ENCODE peak calls at places on chromosomes 3 and 15, in four cellular contexts. A is NCI-H1105, L is adrenal gland, T is T-cell. J is an unnamed sample.

GRCh38 chr3:149771652-149772271 is 19.5 kb upstream of the COMMD2 start:
- DNase-seq in A (peak; percentile 45), L (peak; percentile 57), T (peak; percentile 12), J (no peak)

GRCh38 chr15:91049378-91050127 is 27.2 kb upstream of the VPS33B start:
- DNase-seq in A (peak; percentile 1), L (peak; percentile 62), T (peak; percentile 7), J (no peak)

GRCh38 chr3:80496452-80496851 is 728.7 kb upstream of the ROBO1 start:
- DNase-seq in A (no peak), L (no peak), T (no peak), J (no peak)

GRCh38 chr3:192022412-192022811 is 561.4 kb downstream of the PYDC2 start:
- DNase-seq in A (no peak), L (no peak), T (no peak), J (no peak)

GRCh38 chr15:70096975-70097336 is 761 bp downstream of the TLE3 start:
- DNase-seq in A (no peak), L (no peak), T (no peak), J (no peak)

GRCh38 chr15:90001062-90001682 is at the start of gene ZNF710:
- DNase-seq in A (no peak), L (peak; percentile 74), T (peak; percentile 24), J (no peak)

GRCh38 chr3:177213806-177214528 is 16.7 kb upstream of the TBL1XR1 start:
- DNase-seq in A (no peak), L (no peak), T (no peak), J (no peak)

GRCh38 chr3:38268522-38268921 is 2.9 kb downstream of the SLC22A13 start:
- DNase-seq in A (no peak), L (no peak), T (no peak), J (peak; percentile 7)

GRCh38 chr3:36201546-36201945 is 178.8 kb upstream of the STAC start:
- DNase-seq in A (peak; percentile 1), L (no peak), T (no peak), J (no peak)

GRCh38 chr3:183158552-183159006 is 4.0 kb downstream of the LAMP3 start:
- DNase-seq in A (no peak), L (no peak), T (no peak), J (no peak)

GRCh38 chr15:67085818-67086649 is 20.6 kb downstream of the SMAD3 start:
- DNase-seq in A (no peak), L (no peak), T (no peak), J (no peak)

GRCh38 chr3:35724106-35724505 is 84.8 kb downstream of the ARPP21 start:
- DNase-seq in A (no peak), L (no peak), T (no peak), J (no peak)

GRCh38 chr15:31024330-31024729 is 32.9 kb upstream of the MTMR10 start:
- DNase-seq in A (no peak), L (no peak), T (no peak), J (no peak)

GRCh38 chr15:42670441-42670840 is 66.5 kb downstream of the CDAN1 start:
- DNase-seq in A (no peak), L (no peak), T (no peak), J (no peak)

GRCh38 chr3:40313975-40314860 is 4.7 kb downstream of the EIF1B start:
- DNase-seq in A (no peak), L (peak; percentile 22), T (no peak), J (no peak)

GRCh38 chr3:172591876-172592771 is 68.9 kb upstream of the TNFSF10 start:
- DNase-seq in A (no peak), L (no peak), T (peak; percentile 53), J (no peak)

GRCh38 chr15:80563372-80563997 is 131.6 kb upstream of the ABHD17C start:
- DNase-seq in A (no peak), L (no peak), T (no peak), J (no peak)

GRCh38 chr3:191557322-191557721 is 96.4 kb downstream of the PYDC2 start:
- DNase-seq in A (no peak), L (no peak), T (no peak), J (no peak)

GRCh38 chr15:42107483-42107882 is 13.1 kb upstream of the PLA2G4D start:
- DNase-seq in A (peak; percentile 68), L (no peak), T (no peak), J (no peak)

GRCh38 chr3:132090921-132091320 is 56.1 kb upstream of the CPNE4 start:
- DNase-seq in A (no peak), L (no peak), T (no peak), J (no peak)

GRCh38 chr3:2198880-2199279 is 100.2 kb downstream of the CNTN4 start:
- DNase-seq in A (no peak), L (no peak), T (no peak), J (peak; percentile 78)

GRCh38 chr3:108130705-108131104 is 39.9 kb upstream of the CD47 start:
- DNase-seq in A (no peak), L (no peak), T (no peak), J (no peak)

J was measured in esophagus muscularis mucosa.